ENCODE peak calls at places on chromosomes 13 and 19, in five cellular contexts. T is dorsolateral prefrontal cortex, B is activated B cell treated with CpG ODN at 0.5 μM for 24 hours, Z is K562, R is endodermal cell. S is an unnamed sample.

GRCh38 chr19:12967907-12968306 is 1.5 kb upstream of the DAND5 start:
- DNase-seq in Z (no peak), R (no peak), T (no peak), B (no peak), S (no peak)

GRCh38 chr19:18470153-18470552 is 32.2 kb upstream of the ISYNA1 start:
- DNase-seq in R (peak), Z (peak), T (no peak), B (no peak), S (peak)

GRCh38 chr13:35496761-35497386 is 20.4 kb upstream of the MAB21L1 start:
- DNase-seq in R (no peak), Z (no peak), B (no peak), T (no peak), S (no peak)

GRCh38 chr19:10431943-10432735 is 11.8 kb downstream of the PDE4A start:
- DNase-seq in T (no peak), Z (peak), B (peak), R (peak), S (peak)

GRCh38 chr13:20475927-20476691 is 49.5 kb downstream of the CRYL1 start:
- DNase-seq in B (no peak), T (no peak), R (peak), Z (no peak), S (peak)

GRCh38 chr13:46639033-46639981 is 86.3 kb downstream of the LRCH1 start:
- DNase-seq in R (no peak), Z (no peak), T (no peak), B (no peak), S (peak)

GRCh38 chr13:101530293-101530692 is 77.8 kb downstream of the ITGBL1 start:
- DNase-seq in T (no peak), Z (no peak), B (no peak), R (no peak), S (no peak)

GRCh38 chr19:51093510-51094345 is 11.0 kb upstream of the KLK14 start:
- DNase-seq in T (no peak), R (no peak), Z (no peak), B (no peak), S (no peak)

GRCh38 chr13:20779405-20779804 is 5.6 kb upstream of the EEF1AKMT1 start:
- DNase-seq in Z (no peak), R (peak), B (no peak), T (no peak), S (no peak)

GRCh38 chr19:32201661-32202060 is 143.7 kb upstream of the ZNF507 start:
- DNase-seq in R (no peak), T (no peak), B (no peak), Z (no peak), S (no peak)

GRCh38 chr13:32426191-32426980 is 1.5 kb downstream of the N4BP2L1 start:
- DNase-seq in R (peak), T (no peak), Z (no peak), B (peak), S (peak)

GRCh38 chr19:32702010-32702409 is 10.4 kb downstream of the NUDT19 start:
- DNase-seq in B (no peak), R (no peak), T (no peak), Z (no peak), S (no peak)

GRCh38 chr19:41705393-41706174 is 2.8 kb upstream of the CEACAM5 start:
- DNase-seq in T (no peak), R (peak), Z (peak), B (peak), S (peak)

GRCh38 chr19:47794526-47794925 is 9.8 kb downstream of the TPRX1 start:
- DNase-seq in B (no peak), Z (peak), T (no peak), R (peak), S (no peak)
- TF ChIP-seq CTCF in B (no peak), Z (peak), T (no peak), R (peak), S (no peak)

DNA sequence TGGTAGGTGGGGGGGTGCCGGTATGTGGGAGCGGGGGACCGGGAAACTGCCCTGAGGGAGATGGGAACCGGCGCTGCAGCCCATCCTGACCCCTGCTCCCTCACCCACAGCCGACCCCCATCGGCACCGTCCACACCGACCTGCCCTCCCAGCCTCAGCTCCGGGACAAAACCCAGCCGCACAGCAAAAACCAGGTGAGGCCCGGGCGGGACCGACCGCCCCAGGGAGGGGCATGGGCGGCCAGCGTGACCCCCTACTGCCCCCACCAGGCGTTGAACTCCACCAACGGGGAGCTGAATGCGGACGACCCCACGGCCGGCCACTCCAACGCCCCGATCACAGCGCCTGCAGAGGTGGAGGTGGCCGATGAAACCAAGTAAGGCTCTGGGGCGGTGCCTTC is 35.9 kb downstream of the BTBD2 start:
- DNase-seq in R (no peak), Z (no peak), T (no peak), B (no peak), S (no peak)
- TF ChIP-seq CTCF in R (no peak), Z (no peak), T (no peak), B (no peak), S (no peak)

GRCh38 chr19:46173886-46174475 is 25.9 kb downstream of the IGFL2 start:
- DNase-seq in B (no peak), R (peak), Z (no peak), T (no peak), S (no peak)
- TF ChIP-seq CTCF in B (no peak), R (peak), Z (no peak), T (no peak), S (no peak)

GRCh38 chr13:74683411-74683810 is 549.2 kb upstream of the KLF12 start:
- DNase-seq in B (no peak), R (peak), Z (no peak), T (no peak), S (no peak)
- TF ChIP-seq CTCF in B (no peak), R (peak), Z (no peak), T (no peak), S (no peak)

GRCh38 chr13:41054919-41055619 is 6.2 kb upstream of the WBP4 start:
- DNase-seq in B (no peak), Z (peak), R (peak), T (no peak), S (no peak)
- TF ChIP-seq CTCF in B (no peak), Z (peak), R (peak), T (no peak), S (peak)

DNA sequence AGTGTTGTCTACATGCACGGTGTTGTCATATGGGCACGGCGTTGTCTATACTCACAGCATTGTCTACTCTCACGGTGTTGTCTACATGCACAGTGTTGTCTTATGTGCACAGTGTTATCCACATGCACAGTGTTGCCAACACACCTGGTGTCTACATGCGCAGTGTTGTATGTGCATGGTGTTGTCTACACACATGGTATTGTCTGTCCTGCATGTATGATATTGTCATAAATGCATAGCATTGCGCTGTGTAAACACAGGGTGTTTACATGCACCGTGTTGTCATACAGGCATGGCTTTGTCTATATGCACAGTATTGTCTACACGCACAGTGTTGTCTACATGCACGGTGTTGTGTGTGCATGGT is 6.8 kb downstream of the ADPRHL1 start:
- DNase-seq in B (no peak), Z (no peak), T (no peak), R (no peak), S (no peak)
- TF ChIP-seq CTCF in B (no peak), Z (no peak), T (no peak), R (no peak), S (no peak)

GRCh38 chr13:68810660-68811059 is 1297.0 kb upstream of the ATXN8OS start:
- DNase-seq in Z (peak), R (no peak), T (no peak), B (no peak), S (no peak)
- TF ChIP-seq CTCF in Z (no peak), R (peak), T (no peak), B (no peak), S (peak)

GRCh38 chr13:51815848-51816247 is 11.9 kb upstream of the DHRS12 start:
- DNase-seq in R (no peak), B (no peak), Z (no peak), T (no peak), S (no peak)
- TF ChIP-seq CTCF in R (no peak), B (no peak), Z (no peak), T (no peak), S (no peak)

DNA sequence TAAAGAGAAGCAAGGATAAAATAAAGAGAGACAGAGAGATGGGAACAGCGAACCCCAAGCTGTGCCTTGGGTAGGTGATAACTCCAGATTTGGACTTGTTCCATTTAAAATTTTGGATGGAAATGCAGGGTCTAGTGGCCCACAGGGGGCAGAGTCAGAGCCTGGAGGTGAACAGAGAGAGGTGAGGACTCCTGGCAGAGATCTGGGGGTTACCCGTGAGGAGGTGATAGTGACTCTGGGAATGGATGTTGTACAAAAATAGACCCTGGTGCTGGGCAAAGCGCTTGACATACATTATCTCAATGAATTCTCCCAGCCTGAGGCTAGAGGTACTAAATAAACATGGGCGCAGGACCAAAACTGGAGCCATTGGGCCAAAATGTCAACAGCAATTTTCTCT is 14.3 kb upstream of the DHRS12 start:
- DNase-seq in T (no peak), B (no peak), R (no peak), Z (no peak), S (no peak)
- TF ChIP-seq CTCF in T (no peak), B (no peak), R (peak), Z (no peak), S (no peak)

S was measured in GM10248.